ENCODE peak calls at places on chromosomes 7 and 10, in six cellular contexts. V is AG04450; J is CD8-positive, alpha-beta T cell; E is colonic mucosa; S is Peyer's patch; H is transverse colon. C is an unnamed sample.

GRCh38 chr10:13949844-13950542 is 363.2 kb downstream of the PRPF18 start:
- DNase-seq in V (peak; percentile 33), J (no peak), E (no peak), S (no peak), H (no peak), C (peak; percentile 92)

GRCh38 chr10:94104316-94105060 is 110.8 kb downstream of the PLCE1 start:
- DNase-seq in V (no peak), J (no peak), E (no peak), S (no peak), H (no peak), C (no peak)

GRCh38 chr10:75353183-75353582 is 48.4 kb downstream of the ZNF503 start:
- DNase-seq in V (no peak), J (no peak), E (no peak), S (no peak), H (no peak), C (no peak)

GRCh38 chr7:66421830-66422229 is 206.9 kb upstream of the KCTD7 start:
- DNase-seq in V (no peak), J (no peak), E (no peak), S (no peak), H (no peak), C (no peak)

GRCh38 chr10:46014215-46014614 is 16.2 kb downstream of the NCOA4 start:
- DNase-seq in V (no peak), J (no peak), E (no peak), S (no peak), H (no peak), C (no peak)

GRCh38 chr10:42916974-42917373 is 134.4 kb downstream of the BMS1 start:
- DNase-seq in V (no peak), J (no peak), E (no peak), S (no peak), H (no peak), C (no peak)

GRCh38 chr10:126060232-126060935 is 164.0 kb downstream of the FANK1 start:
- DNase-seq in V (no peak), J (no peak), E (no peak), S (no peak), H (no peak), C (peak; percentile 63)

GRCh38 chr10:94666391-94667102 is 17.0 kb upstream of the CYP2C18 start:
- DNase-seq in V (no peak), J (no peak), E (no peak), S (no peak), H (no peak), C (no peak)

GRCh38 chr10:110005716-110006115 is 2.1 kb upstream of the ADD3 start:
- DNase-seq in V (peak; percentile 74), J (no peak), E (peak; percentile 58), S (peak; percentile 62), H (peak; percentile 46), C (peak; percentile 62)

GRCh38 chr10:71388736-71389310 is 7.9 kb upstream of the CDH23 start:
- DNase-seq in V (no peak), J (no peak), E (no peak), S (peak; percentile 15), H (no peak), C (no peak)

GRCh38 chr10:110002801-110003523 is 4.8 kb upstream of the ADD3 start:
- DNase-seq in V (no peak), J (no peak), E (peak; percentile 61), S (no peak), H (peak; percentile 43), C (no peak)

GRCh38 chr10:6929157-6929830 is 349.2 kb upstream of the PRKCQ start:
- DNase-seq in V (no peak), J (no peak), E (no peak), S (no peak), H (no peak), C (no peak)

GRCh38 chr10:514137-514671 is 175.3 kb downstream of the DIP2C start:
- DNase-seq in V (no peak), J (no peak), E (no peak), S (no peak), H (no peak), C (no peak)

GRCh38 chr7:85184599-85185354 is 2.1 kb downstream of the SEMA3D start:
- DNase-seq in V (no peak), J (no peak), E (peak; percentile 22), S (peak; percentile 47), H (peak; percentile 8), C (no peak)

GRCh38 chr7:95155965-95156364 is 168.4 kb downstream of the PON1 start:
- DNase-seq in V (no peak), J (no peak), E (no peak), S (no peak), H (no peak), C (no peak)

GRCh38 chr7:134885967-134886352 is 100.3 kb upstream of the AGBL3 start:
- DNase-seq in V (peak; percentile 66), J (no peak), E (no peak), S (no peak), H (no peak), C (peak; percentile 81)

GRCh38 chr10:117221156-117221711 is 19.7 kb upstream of the SLC18A2 start:
- DNase-seq in V (no peak), J (no peak), E (no peak), S (no peak), H (no peak), C (no peak)

GRCh38 chr7:636396-636795 is 90.1 kb upstream of the DNAAF5 start:
- DNase-seq in V (no peak), J (peak; percentile 37), E (no peak), S (no peak), H (no peak), C (no peak)

GRCh38 chr7:40541336-40541735 is 406.5 kb downstream of the SUGCT start:
- DNase-seq in V (no peak), J (no peak), E (no peak), S (no peak), H (no peak), C (no peak)

GRCh38 chr7:1418505-1419309 is 40.6 kb downstream of the MICALL2 start:
- DNase-seq in V (no peak), J (no peak), E (no peak), S (no peak), H (no peak), C (no peak)

GRCh38 chr7:26181474-26182227 is 18.9 kb downstream of the HNRNPA2B1 start:
- DNase-seq in V (no peak), J (no peak), E (no peak), S (no peak), H (no peak), C (no peak)

GRCh38 chr7:26179826-26180497 is 20.6 kb downstream of the HNRNPA2B1 start:
- DNase-seq in V (no peak), J (no peak), E (no peak), S (no peak), H (no peak), C (no peak)

GRCh38 chr7:26182283-26182682 is 18.3 kb downstream of the HNRNPA2B1 start:
- DNase-seq in V (no peak), J (no peak), E (no peak), S (no peak), H (no peak), C (no peak)

GRCh38 chr7:26179422-26179821 is 21.1 kb downstream of the HNRNPA2B1 start:
- DNase-seq in V (no peak), J (no peak), E (no peak), S (no peak), H (no peak), C (no peak)

GRCh38 chr7:26180792-26181198 is 19.8 kb downstream of the HNRNPA2B1 start:
- DNase-seq in V (no peak), J (no peak), E (no peak), S (no peak), H (no peak), C (no peak)
- H3K4me3 ChIP-seq in V (no peak overlapping the region), J (no peak overlapping the region), E (no peak overlapping the region), S (no peak overlapping the region), H (no peak overlapping the region), C (no peak overlapping the region)

DNA sequence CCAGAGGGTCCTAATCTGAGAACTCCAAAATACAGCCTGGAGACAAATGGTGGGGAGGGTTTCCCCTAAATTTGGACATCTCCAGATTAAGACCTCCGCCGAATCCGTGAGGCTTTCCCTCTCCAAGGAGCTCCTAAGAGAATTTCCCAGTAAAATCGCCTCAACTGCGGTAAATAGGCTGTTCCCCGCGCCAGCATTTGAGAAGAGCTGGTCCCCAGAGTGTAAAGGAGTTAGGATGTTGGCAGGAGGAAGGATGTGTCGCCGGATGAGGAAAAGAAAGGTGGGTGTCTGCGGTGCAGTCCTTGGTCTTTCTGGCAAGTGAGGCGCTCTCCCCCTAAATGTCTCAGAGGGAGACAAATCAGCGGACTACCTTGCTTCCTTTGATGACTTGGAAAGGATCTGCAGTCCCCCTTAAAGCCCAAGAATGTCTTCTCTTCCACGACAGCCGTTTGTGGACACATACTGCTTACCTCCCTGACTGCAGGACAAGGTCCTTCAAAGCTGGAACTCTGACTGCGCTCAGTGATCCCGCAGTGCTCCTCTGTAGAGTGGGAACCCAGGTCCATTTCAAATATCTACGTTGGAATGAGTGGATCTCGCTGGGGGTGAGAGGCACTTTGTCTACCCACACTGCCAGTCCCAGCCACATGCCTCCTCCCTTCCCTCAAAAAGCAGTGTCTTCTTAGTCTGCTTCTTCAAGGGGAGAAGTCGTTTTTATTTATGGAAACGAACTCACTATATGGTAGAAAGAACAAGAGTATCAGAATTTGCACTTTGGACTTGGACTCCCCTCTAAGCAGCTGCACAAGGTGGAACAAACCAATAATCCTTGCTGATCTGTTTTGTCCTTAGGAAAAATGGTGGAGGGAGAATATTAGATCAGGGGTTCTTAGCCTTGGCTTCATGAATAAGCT is 1.0 kb upstream of the DLG5 start:
- DNase-seq in V (no peak), J (no peak), E (no peak), S (no peak), H (no peak), C (no peak)
- H3K4me3 ChIP-seq in V (peak overlapping the region; percentile 83), J (no peak overlapping the region), E (peak overlapping the region; percentile 42), S (peak overlapping the region; percentile 52), H (peak overlapping the region; percentile 83), C (peak overlapping the region; percentile 74)

GRCh38 chr10:132407243-132407746 is 10.3 kb downstream of the PWWP2B start:
- DNase-seq in V (no peak), J (no peak), E (peak; percentile 93), S (peak; percentile 85), H (peak; percentile 90), C (no peak)

GRCh38 chr10:132408823-132409666 is 12.0 kb downstream of the PWWP2B start:
- DNase-seq in V (no peak), J (no peak), E (peak; percentile 85), S (no peak), H (peak; percentile 80), C (no peak)

GRCh38 chr10:132406750-132407149 is 9.8 kb downstream of the PWWP2B start:
- DNase-seq in V (no peak), J (no peak), E (no peak), S (no peak), H (no peak), C (no peak)

GRCh38 chr10:132408367-132408781 is 11.4 kb downstream of the PWWP2B start:
- DNase-seq in V (no peak), J (no peak), E (peak; percentile 71), S (peak; percentile 69), H (peak; percentile 65), C (no peak)

GRCh38 chr10:132407846-132408278 is 10.9 kb downstream of the PWWP2B start:
- DNase-seq in V (no peak), J (no peak), E (peak; percentile 94), S (peak; percentile 83), H (peak; percentile 91), C (no peak)
- H3K4me3 ChIP-seq in V (no peak overlapping the region), J (peak overlapping the region; percentile 23), E (peak overlapping the region; percentile 5), S (no peak overlapping the region), H (peak overlapping the region; percentile 19), C (no peak overlapping the region)

GRCh38 chr10:49679480-49679893 is at the start of gene C10orf53:
- DNase-seq in V (no peak), J (no peak), E (peak; percentile 43), S (no peak), H (no peak), C (no peak)
- H3K4me3 ChIP-seq in V (peak within 1 kb of the TSS; percentile 26), J (no peak within 1 kb of the TSS), E (no peak within 1 kb of the TSS), S (no peak within 1 kb of the TSS), H (no peak within 1 kb of the TSS), C (peak within 1 kb of the TSS; percentile 31)

GRCh38 chr7:124762611-124763143 is 2.9 kb downstream of the GPR37 start:
- DNase-seq in V (no peak), J (no peak), E (peak; percentile 66), S (no peak), H (peak; percentile 25), C (no peak)
- H3K4me3 ChIP-seq in V (peak overlapping the region; percentile 90), J (no peak overlapping the region), E (no peak overlapping the region), S (no peak overlapping the region), H (no peak overlapping the region), C (no peak overlapping the region)

C was measured in skeletal muscle cell.